ENCODE peak calls at places on chromosomes 13 and 19, in nine cellular contexts. A is NCI-H345, X is right cardiac atrium, Z is T-helper 17 cell, L is left colon, T is posterior vena cava, C is Calu3, B is T-helper 9 cell, P is endothelial cell of umbilical vein. J is an unnamed sample.

GRCh38 chr13:73158851-73159250 is 100.0 kb downstream of the KLF5 start:
- DNase-seq in A (no peak), L (no peak), P (peak; percentile 9), T (no peak), X (no peak), Z (no peak), C (no peak), B (no peak), J (no peak)

GRCh38 chr19:17137417-17137816 is 61.8 kb downstream of the MYO9B start:
- DNase-seq in A (no peak), P (peak; percentile 24), X (peak; percentile 37), Z (no peak), B (no peak), C (no peak), L (no peak), T (no peak), J (no peak)

GRCh38 chr19:2478756-2479555 is 3.0 kb downstream of the GADD45B start:
- DNase-seq in X (peak; percentile 89), A (no peak), B (peak; percentile 60), L (peak; percentile 80), C (peak; percentile 60), Z (peak; percentile 65), T (peak; percentile 96), P (peak; percentile 60), J (peak; percentile 74)

GRCh38 chr19:31351212-31352193 is 2.3 kb upstream of the TSHZ3 start:
- DNase-seq in C (no peak), P (peak; percentile 24), L (no peak), B (no peak), T (no peak), Z (no peak), A (no peak), X (peak; percentile 58), J (no peak)

GRCh38 chr13:27076411-27076810 is 95.2 kb downstream of the USP12 start:
- DNase-seq in L (no peak), Z (no peak), X (no peak), C (no peak), P (no peak), A (peak; percentile 33), B (no peak), T (no peak), J (no peak)

GRCh38 chr19:16893686-16893990 is 4.8 kb downstream of the F2RL3 start:
- DNase-seq in A (no peak), P (no peak), L (no peak), X (no peak), Z (no peak), T (no peak), C (no peak), B (no peak), J (no peak)

GRCh38 chr13:50677687-50678463 is 165.6 kb downstream of the DLEU7 start:
- DNase-seq in Z (no peak), P (no peak), X (peak; percentile 21), B (no peak), T (no peak), A (peak; percentile 47), L (no peak), C (peak; percentile 8), J (no peak)

GRCh38 chr19:35140898-35141626 is 2.0 kb upstream of the FXYD7 start:
- DNase-seq in B (peak; percentile 98), T (peak; percentile 98), Z (peak; percentile 97), C (peak; percentile 97), P (peak; percentile 79), X (peak; percentile 95), A (peak; percentile 86), L (peak; percentile 93), J (peak; percentile 92)

GRCh38 chr19:33683881-33684549 is 62.3 kb downstream of the CHST8 start:
- DNase-seq in P (peak; percentile 25), A (no peak), B (no peak), L (no peak), T (peak; percentile 73), Z (no peak), C (peak; percentile 49), X (peak; percentile 29), J (peak; percentile 43)

GRCh38 chr19:2097330-2098327 is 914 bp downstream of the IZUMO4 start:
- DNase-seq in X (peak; percentile 46), Z (peak; percentile 58), C (no peak), T (no peak), L (peak; percentile 47), P (no peak), A (peak; percentile 38), B (peak; percentile 54), J (no peak)

GRCh38 chr13:45859682-45860081 is 8.1 kb upstream of the SIAH3 start:
- DNase-seq in A (no peak), X (no peak), B (no peak), L (no peak), C (no peak), T (no peak), Z (no peak), P (no peak), J (no peak)

GRCh38 chr13:97295279-97296182 is 73.4 kb downstream of the MBNL2 start:
- DNase-seq in P (peak; percentile 85), C (no peak), A (no peak), B (no peak), L (no peak), T (no peak), Z (no peak), X (no peak), J (no peak)

GRCh38 chr19:58338825-58339558 is 12.2 kb downstream of the ZSCAN22 start:
- DNase-seq in L (no peak), A (no peak), Z (no peak), B (no peak), X (no peak), T (peak; percentile 75), C (no peak), P (no peak), J (no peak)

GRCh38 chr13:101795460-101795859 is 343.0 kb downstream of the ITGBL1 start:
- DNase-seq in B (no peak), T (no peak), P (no peak), L (no peak), A (no peak), X (no peak), Z (no peak), C (no peak), J (no peak)

GRCh38 chr19:11673608-11674041 is 65.1 kb downstream of the ZNF823 start:
- DNase-seq in C (no peak), A (peak; percentile 3), L (peak; percentile 65), X (peak; percentile 80), P (peak; percentile 81), T (no peak), B (no peak), Z (no peak), J (peak; percentile 61)

GRCh38 chr13:44219808-44220544 is 153.6 kb upstream of the SERP2 start:
- DNase-seq in L (no peak), X (no peak), Z (no peak), C (no peak), A (no peak), T (no peak), P (peak; percentile 53), B (no peak), J (no peak)

GRCh38 chr19:23321953-23322549 is 71.9 kb upstream of the ZNF724 start:
- DNase-seq in X (no peak), L (no peak), C (no peak), P (no peak), B (no peak), T (no peak), A (no peak), Z (no peak), J (no peak)

GRCh38 chr13:74732736-74733135 is 598.5 kb upstream of the KLF12 start:
- DNase-seq in Z (no peak), X (no peak), L (no peak), C (no peak), B (no peak), T (no peak), A (no peak), P (no peak), J (no peak)

GRCh38 chr13:113579686-113580085 is 4.9 kb upstream of the TFDP1 start:
- DNase-seq in T (peak; percentile 61), P (no peak), L (no peak), A (no peak), B (no peak), X (no peak), C (no peak), Z (no peak), J (no peak)

GRCh38 chr13:35722438-35723060 is 246.1 kb upstream of the MAB21L1 start:
- DNase-seq in C (no peak), A (no peak), L (no peak), Z (no peak), T (no peak), X (no peak), B (no peak), P (no peak), J (no peak)

GRCh38 chr19:36009220-36009619 is 607 bp upstream of the SYNE4 start:
- DNase-seq in Z (peak; percentile 35), L (peak; percentile 74), P (peak; percentile 64), T (peak; percentile 92), A (peak; percentile 75), X (peak; percentile 80), B (peak; percentile 23), C (peak; percentile 75), J (peak; percentile 65)

GRCh38 chr19:3507371-3508120 is 1.4 kb downstream of the FZR1 start:
- DNase-seq in A (no peak), X (no peak), L (peak; percentile 51), Z (no peak), B (peak; percentile 39), P (peak; percentile 11), T (no peak), C (no peak), J (peak; percentile 26)

GRCh38 chr13:45219123-45219891 is 18.5 kb upstream of the KCTD4 start:
- DNase-seq in A (no peak), L (no peak), B (no peak), P (peak; percentile 29), C (no peak), Z (no peak), T (no peak), X (no peak), J (peak; percentile 16)

GRCh38 chr13:112980441-112980840 is 11.4 kb downstream of the MCF2L start:
- DNase-seq in B (no peak), T (no peak), L (no peak), C (no peak), X (no peak), Z (no peak), A (no peak), P (no peak), J (no peak)

GRCh38 chr19:42198676-42199439 is 18.6 kb downstream of the DEDD2 start:
- DNase-seq in L (peak; percentile 60), X (no peak), P (no peak), A (no peak), Z (peak; percentile 59), T (peak; percentile 70), C (no peak), B (peak; percentile 70), J (no peak)

GRCh38 chr13:29543230-29544215 is 52.0 kb downstream of the SLC7A1 start:
- DNase-seq in X (no peak), B (no peak), P (no peak), Z (no peak), L (no peak), A (no peak), C (peak; percentile 17), T (no peak), J (no peak)

J was measured in mucosa of gallbladder.